ENCODE peak calls at places on chromosomes 7 and 10, in four cellular contexts. B is CD8-positive, alpha-beta T cell; P is Panc1; R is lower lobe of right lung. D is an unnamed sample.

GRCh38 chr7:32070051-32070405 is 179 bp downstream of the PDE1C start:
- DNase-seq in B (no peak), P (no peak), R (no peak), D (no peak)

GRCh38 chr10:58178811-58179210 is 88.9 kb downstream of the IPMK start:
- DNase-seq in B (no peak), P (no peak), R (no peak), D (no peak)

GRCh38 chr7:141361479-141361878 is 189.7 kb upstream of the AGK start:
- DNase-seq in B (no peak), P (no peak), R (no peak), D (no peak)

GRCh38 chr7:30922596-30922995 is 10.9 kb downstream of the AQP1 start:
- DNase-seq in B (no peak), P (no peak), R (peak; percentile 24), D (no peak)

GRCh38 chr10:68348265-68348741 is 15.6 kb upstream of the PBLD start:
- DNase-seq in B (peak; percentile 39), P (peak; percentile 58), R (no peak), D (no peak)

GRCh38 chr10:55024718-55025117 is 223.7 kb upstream of the PCDH15 start:
- DNase-seq in B (no peak), P (no peak), R (no peak), D (no peak)

GRCh38 chr7:43138710-43139601 is 26.5 kb downstream of the HECW1 start:
- DNase-seq in B (no peak), P (no peak), R (no peak), D (no peak)

GRCh38 chr10:102352066-102352715 is 43.3 kb upstream of the NFKB2 start:
- DNase-seq in B (peak; percentile 56), P (peak; percentile 42), R (peak; percentile 58), D (peak; percentile 80)

GRCh38 chr10:7102557-7103349 is 308.1 kb downstream of the SFMBT2 start:
- DNase-seq in B (no peak), P (no peak), R (no peak), D (no peak)

GRCh38 chr7:24786941-24787340 is 29.7 kb upstream of the GSDME start:
- DNase-seq in B (no peak), P (peak; percentile 73), R (peak; percentile 73), D (peak; percentile 84)

GRCh38 chr10:118842826-118843624 is 88.3 kb upstream of the CACUL1 start:
- DNase-seq in B (no peak), P (no peak), R (no peak), D (peak; percentile 31)

GRCh38 chr10:80529604-80530003 is 8.1 kb upstream of the SH2D4B start:
- DNase-seq in B (peak; percentile 45), P (no peak), R (no peak), D (peak; percentile 72)

GRCh38 chr10:92657024-92657423 is 32.7 kb upstream of the HHEX start:
- DNase-seq in B (no peak), P (no peak), R (no peak), D (no peak)

GRCh38 chr10:31166606-31167005 is 134.9 kb upstream of the ZNF438 start:
- DNase-seq in B (no peak), P (no peak), R (no peak), D (no peak)

GRCh38 chr7:82678716-82679115 is 235.1 kb upstream of the CACNA2D1 start:
- DNase-seq in B (no peak), P (no peak), R (no peak), D (no peak)

GRCh38 chr10:79130846-79131245 is 62.1 kb downstream of the ZMIZ1 start:
- DNase-seq in B (no peak), P (no peak), R (no peak), D (no peak)
- H3K4me1 ChIP-seq in B (peaks cover 11% of the 10 kb centered on the region), P (peaks cover 63% of the 10 kb centered on the region), R (peaks cover 81% of the 10 kb centered on the region), D (no peaks in the 10 kb centered on the region)

DNA sequence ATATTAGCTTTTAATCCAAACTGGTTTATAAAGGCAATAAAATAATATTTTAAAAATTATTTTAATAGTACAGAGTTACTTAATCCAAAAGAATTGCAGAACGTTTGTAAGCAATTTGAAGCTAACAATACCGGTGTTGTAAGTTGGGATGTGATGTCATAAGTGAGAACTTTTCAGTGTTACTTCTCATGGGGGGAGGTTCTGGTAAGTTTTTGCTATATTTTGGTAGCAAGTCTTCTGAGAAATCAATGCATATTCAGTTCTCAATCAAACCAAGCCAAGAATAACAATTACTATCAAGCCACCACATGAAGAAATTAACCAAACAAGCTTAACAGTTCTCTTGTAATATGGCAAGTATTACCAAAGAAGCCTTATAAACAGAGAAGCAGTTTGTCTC is 147.1 kb upstream of the ASAH2 start:
- DNase-seq in B (no peak), P (no peak), R (no peak), D (no peak)
- H3K4me1 ChIP-seq in B (no peaks in the 10 kb centered on the region), P (no peaks in the 10 kb centered on the region), R (peaks cover 65% of the 10 kb centered on the region), D (peaks cover 7% of the 10 kb centered on the region)

GRCh38 chr10:110410329-110411046 is 87.2 kb upstream of the DUSP5 start:
- DNase-seq in B (no peak), P (no peak), R (peak; percentile 69), D (peak; percentile 91)
- H3K4me1 ChIP-seq in B (peaks cover 19% of the 10 kb centered on the region), P (peaks cover 8% of the 10 kb centered on the region), R (peaks cover 25% of the 10 kb centered on the region), D (no peaks in the 10 kb centered on the region)

GRCh38 chr7:44376429-44377133 is 51.2 kb upstream of the CAMK2B start:
- DNase-seq in B (no peak), P (no peak), R (no peak), D (no peak)
- H3K4me1 ChIP-seq in B (no peaks in the 10 kb centered on the region), P (no peaks in the 10 kb centered on the region), R (no peaks in the 10 kb centered on the region), D (no peaks in the 10 kb centered on the region)

GRCh38 chr7:92768501-92769360 is 67.6 kb downstream of the CDK6 start:
- DNase-seq in B (no peak), P (no peak), R (no peak), D (no peak)
- H3K4me1 ChIP-seq in B (no peaks in the 10 kb centered on the region), P (peaks cover 52% of the 10 kb centered on the region), R (peaks cover 8% of the 10 kb centered on the region), D (peaks cover 10% of the 10 kb centered on the region)

DNA sequence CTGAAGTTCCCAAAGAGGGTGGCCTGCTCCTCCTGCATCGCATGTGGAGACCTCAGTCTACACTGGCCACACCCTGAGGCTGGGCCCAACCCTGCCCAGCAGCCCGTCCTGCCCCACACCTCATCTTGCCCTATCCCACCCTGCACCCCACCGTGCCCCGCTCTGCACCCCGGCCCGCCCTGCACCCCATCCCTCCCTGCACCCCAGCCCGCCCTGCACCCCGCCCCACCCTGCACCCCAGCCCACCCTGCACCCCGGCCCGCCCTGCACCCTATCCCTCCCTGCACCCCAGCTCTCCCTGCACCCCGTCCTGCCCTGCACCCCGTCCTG is 14.5 kb downstream of the VENTX start:
- DNase-seq in B (no peak), P (no peak), R (no peak), D (no peak)
- H3K4me1 ChIP-seq in B (peaks cover 4% of the 10 kb centered on the region), P (peaks cover 3% of the 10 kb centered on the region), R (peaks cover 4% of the 10 kb centered on the region), D (no peaks in the 10 kb centered on the region)

GRCh38 chr10:69445094-69445493 is 6.2 kb upstream of the TSPAN15 start:
- DNase-seq in B (no peak), P (no peak), R (no peak), D (no peak)

GRCh38 chr10:69449841-69450240 is 1.4 kb upstream of the TSPAN15 start:
- DNase-seq in B (no peak), P (peak; percentile 69), R (peak; percentile 61), D (no peak)

GRCh38 chr10:69443354-69443753 is 7.9 kb upstream of the TSPAN15 start:
- DNase-seq in B (no peak), P (no peak), R (no peak), D (no peak)

GRCh38 chr10:69446650-69447151 is 4.6 kb upstream of the TSPAN15 start:
- DNase-seq in B (no peak), P (peak; percentile 91), R (no peak), D (no peak)

GRCh38 chr10:69446229-69446628 is 5.0 kb upstream of the TSPAN15 start:
- DNase-seq in B (no peak), P (no peak), R (no peak), D (no peak)
- H3K4me1 ChIP-seq in B (no peaks in the 10 kb centered on the region), P (peaks cover 60% of the 10 kb centered on the region), R (peaks cover 28% of the 10 kb centered on the region), D (no peaks in the 10 kb centered on the region)

GRCh38 chr7:8052824-8053223 is 84.2 kb downstream of the GLCCI1 start:
- DNase-seq in B (no peak), P (no peak), R (no peak), D (no peak)
- H3K4me1 ChIP-seq in B (peaks cover 4% of the 10 kb centered on the region), P (no peaks in the 10 kb centered on the region), R (no peaks in the 10 kb centered on the region), D (no peaks in the 10 kb centered on the region)

D was measured in aorta.